ENCODE peak calls at places on chromosomes 13 and 19, in eight cellular contexts. K is IMR-90, P is A549, J is heart left ventricle, M is astrocyte, V is sigmoid colon, D is tibial artery, H is H9. X is an unnamed sample.

GRCh38 chr13:107669356-107669755 is 546.0 kb downstream of the LIG4 start:
- DNase-seq in K (peak; percentile 79), H (no peak), J (no peak), V (no peak), P (no peak), D (no peak), M (peak; percentile 74), X (no peak)

GRCh38 chr13:54394908-54395307 is 1366.3 kb downstream of the OLFM4 start:
- DNase-seq in H (no peak), K (no peak), D (no peak), M (no peak), J (no peak), P (no peak), V (no peak), X (no peak)

GRCh38 chr19:13965926-13966683 is 13.8 kb downstream of the DCAF15 start:
- DNase-seq in V (no peak), H (peak; percentile 30), J (no peak), K (no peak), D (no peak), M (no peak), P (no peak), X (no peak)

GRCh38 chr13:112903606-112904195 is 65.3 kb upstream of the MCF2L start:
- DNase-seq in P (no peak), J (no peak), H (peak; percentile 25), K (no peak), D (no peak), M (no peak), V (peak; percentile 53), X (no peak)

GRCh38 chr13:51519839-51520238 is 64.4 kb upstream of the WDFY2 start:
- DNase-seq in K (peak; percentile 61), M (peak; percentile 22), H (no peak), V (no peak), D (no peak), P (no peak), J (no peak), X (peak; percentile 63)

GRCh38 chr13:112177889-112178288 is 110.9 kb downstream of the SOX1 start:
- DNase-seq in M (no peak), D (no peak), J (no peak), H (no peak), P (no peak), V (no peak), K (no peak), X (no peak)

GRCh38 chr13:101127741-101128353 is 288.5 kb downstream of the NALCN start:
- DNase-seq in P (peak; percentile 19), V (no peak), M (peak; percentile 17), H (no peak), K (peak; percentile 53), D (no peak), J (no peak), X (no peak)

GRCh38 chr13:36998624-36999041 is 507 bp downstream of the ALG5 start:
- DNase-seq in M (no peak), V (no peak), D (peak; percentile 69), P (no peak), H (peak; percentile 34), K (no peak), J (peak; percentile 29), X (no peak)

GRCh38 chr19:41955521-41955920 is 3.6 kb downstream of the RABAC1 start:
- DNase-seq in K (no peak), V (no peak), H (no peak), J (no peak), D (no peak), P (no peak), M (no peak), X (no peak)

GRCh38 chr13:113635709-113636108 is 22.3 kb downstream of the ATP4B start:
- DNase-seq in H (no peak), P (no peak), V (peak; percentile 34), J (no peak), D (no peak), M (no peak), K (no peak), X (no peak)

GRCh38 chr13:50326271-50326670 is 311.0 kb downstream of the KCNRG start:
- DNase-seq in J (no peak), K (no peak), D (no peak), V (no peak), M (no peak), H (no peak), P (no peak), X (no peak)

GRCh38 chr13:71880753-71881541 is 13.9 kb upstream of the DACH1 start:
- DNase-seq in V (no peak), D (no peak), M (peak; percentile 65), J (no peak), P (no peak), H (no peak), K (no peak), X (peak; percentile 58)

GRCh38 chr19:1103691-1104451 is at the start of gene GPX4:
- DNase-seq in H (peak; percentile 99), K (peak; percentile 99), V (peak; percentile 100), P (peak; percentile 89), D (peak; percentile 100), M (peak; percentile 94), J (peak; percentile 99), X (peak; percentile 94)
- H3K4me1 ChIP-seq in H (peaks cover 2% of the 10 kb centered on the region), K (peaks cover 12% of the 10 kb centered on the region), V (peaks cover 51% of the 10 kb centered on the region), P (peaks cover 56% of the 10 kb centered on the region), D (peaks cover 7% of the 10 kb centered on the region), M (peaks cover 44% of the 10 kb centered on the region), J (peaks cover 25% of the 10 kb centered on the region), X (peaks cover 19% of the 10 kb centered on the region)

GRCh38 chr19:50628146-50628545 is 11.5 kb downstream of the SYT3 start:
- DNase-seq in J (no peak), V (no peak), D (no peak), H (no peak), M (no peak), P (no peak), K (no peak), X (no peak)
- TF ChIP-seq CTCF in J (no peak), V (no peak), D (no peak), H (peak; percentile 23), M (no peak), P (no peak), K (no peak), X (no peak)

DNA sequence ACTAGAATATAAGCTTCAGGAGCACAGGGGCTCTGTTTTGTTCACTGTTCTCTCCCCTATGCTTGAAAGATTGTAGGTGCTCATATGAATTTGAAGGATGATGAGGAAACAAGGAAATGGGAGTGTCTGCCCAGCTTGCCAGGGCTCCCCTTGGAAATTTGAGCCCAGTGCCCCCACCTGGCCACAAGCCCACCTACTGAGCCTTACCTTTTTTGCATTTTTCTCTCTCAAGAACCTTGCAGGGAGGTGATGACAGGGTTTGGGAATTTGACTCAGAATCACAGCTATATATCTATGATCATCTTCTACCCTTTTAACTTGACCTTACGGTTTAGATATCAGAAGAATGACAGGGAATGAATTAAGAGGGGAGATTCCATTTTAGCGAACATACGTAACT is 33.8 kb downstream of the SERP2 start:
- DNase-seq in D (no peak), J (no peak), V (no peak), M (no peak), H (no peak), P (no peak), K (no peak), X (no peak)
- H3K4me1 ChIP-seq in D (no peaks in the 10 kb centered on the region), J (no peaks in the 10 kb centered on the region), V (no peaks in the 10 kb centered on the region), M (peaks cover 6% of the 10 kb centered on the region), H (peaks cover 13% of the 10 kb centered on the region), P (peaks cover 18% of the 10 kb centered on the region), K (peaks cover 5% of the 10 kb centered on the region), X (peaks cover 14% of the 10 kb centered on the region)

GRCh38 chr13:97384366-97384765 is 49.6 kb upstream of the RAP2A start:
- DNase-seq in D (no peak), M (no peak), V (no peak), H (no peak), P (no peak), K (no peak), J (no peak), X (no peak)
- TF ChIP-seq CTCF in D (no peak), M (no peak), V (no peak), H (no peak), P (no peak), K (no peak), J (no peak), X (no peak)

DNA sequence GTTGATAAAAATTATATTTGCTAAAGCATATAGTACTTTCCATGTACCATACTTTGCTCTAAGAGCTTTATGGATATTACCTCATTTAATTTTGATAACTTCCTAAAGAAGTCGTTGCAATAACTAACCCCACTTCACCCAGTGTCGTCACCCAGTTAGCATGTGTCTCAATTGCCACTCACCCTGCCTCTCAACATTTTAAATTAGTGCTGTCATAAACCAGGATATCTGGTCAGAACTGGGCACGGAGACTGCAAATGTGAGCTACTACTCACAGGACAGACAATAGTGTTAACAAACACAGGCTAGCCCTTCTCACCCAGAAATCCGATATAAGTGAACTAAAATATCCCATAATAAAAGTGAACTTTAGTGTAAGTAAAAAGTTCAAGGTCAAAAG is 430.6 kb downstream of the KLF12 start:
- DNase-seq in D (no peak), K (no peak), J (no peak), M (no peak), V (no peak), H (no peak), P (no peak), X (no peak)
- H3K4me1 ChIP-seq in D (no peaks in the 10 kb centered on the region), K (no peaks in the 10 kb centered on the region), J (no peaks in the 10 kb centered on the region), M (no peaks in the 10 kb centered on the region), V (no peaks in the 10 kb centered on the region), H (no peaks in the 10 kb centered on the region), P (peaks cover 9% of the 10 kb centered on the region), X (peaks cover 16% of the 10 kb centered on the region)

DNA sequence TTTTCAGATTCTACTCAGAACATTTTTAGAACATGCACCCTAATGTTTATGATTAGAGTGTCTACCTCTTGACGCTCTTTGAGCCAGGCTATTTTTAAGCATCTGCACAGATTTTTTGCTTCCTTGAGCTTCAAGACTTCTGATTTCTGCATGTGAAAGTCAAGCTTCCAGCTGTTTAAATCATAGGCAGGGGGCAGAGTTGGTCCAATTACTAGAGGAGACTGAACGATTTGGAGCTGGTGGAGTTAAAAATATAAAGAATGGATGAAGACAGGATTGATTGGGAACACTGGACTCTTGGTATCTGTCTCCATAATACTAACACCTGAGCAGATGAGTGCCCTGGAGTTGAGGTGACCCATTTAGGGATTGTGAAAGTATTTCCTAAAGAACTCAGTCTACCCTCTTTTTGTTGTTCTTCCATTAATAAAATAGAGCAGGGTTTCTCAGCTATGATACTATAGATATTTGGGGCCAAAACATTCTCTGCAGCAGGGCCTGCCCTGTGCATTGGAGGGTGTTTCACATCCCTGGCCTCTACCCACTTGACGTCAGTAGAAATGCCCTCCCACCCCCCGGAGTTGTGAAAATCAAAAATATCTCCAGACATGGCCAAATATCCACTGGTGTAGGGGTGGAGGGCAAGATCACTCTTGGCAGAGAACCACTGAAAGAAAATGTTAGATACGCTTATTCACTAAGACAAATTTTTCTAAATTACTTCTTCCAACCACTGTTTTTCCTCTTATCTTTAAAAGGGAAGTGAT is 160.1 kb downstream of the COG6 start:
- DNase-seq in D (no peak), V (no peak), P (no peak), J (no peak), H (no peak), M (no peak), K (no peak), X (no peak)
- TF ChIP-seq CTCF in D (no peak), V (no peak), P (no peak), J (peak; percentile 13), H (no peak), M (no peak), K (no peak), X (peak; percentile 39)

GRCh38 chr19:7179917-7180306 is 110.4 kb downstream of the ZNF557 start:
- DNase-seq in H (no peak), V (no peak), D (no peak), K (no peak), M (no peak), J (no peak), P (no peak), X (no peak)
- H3K4me1 ChIP-seq in H (no peaks in the 10 kb centered on the region), V (peaks cover 75% of the 10 kb centered on the region), D (no peaks in the 10 kb centered on the region), K (peaks cover 10% of the 10 kb centered on the region), M (no peaks in the 10 kb centered on the region), J (peaks cover 31% of the 10 kb centered on the region), P (no peaks in the 10 kb centered on the region), X (no peaks in the 10 kb centered on the region)

GRCh38 chr13:30256713-30257432 is 50.5 kb downstream of the KATNAL1 start:
- DNase-seq in J (no peak), H (no peak), D (no peak), P (no peak), M (no peak), V (no peak), K (no peak), X (no peak)
- TF ChIP-seq CTCF in J (no peak), H (no peak), D (no peak), P (no peak), M (no peak), V (no peak), K (no peak), X (peak; percentile 22)

X was measured in foreskin keratinocyte.